ENCODE peak calls at places on chromosome 11, in nine cellular contexts. S is ovary, B is mesendoderm, L is stomach, K is NT2/D1, Y is GM23248, N is neural progenitor cell, M is testis, G is thoracic aorta. V is an unnamed sample. For H3K4me1, the result is how much of the 10 kb centered on the place peaks cover.

GRCh38 chr11:113488931-113489351 is 13.7 kb upstream of the DRD2 start:
- DNase-seq in S (no peak), B (no peak), L (no peak), K (no peak), Y (peak), N (no peak), M (no peak), G (no peak), V (no peak)

GRCh38 chr11:33060271-33060670 is 20.9 kb downstream of the TCP11L1 start:
- DNase-seq in S (no peak), B (no peak), L (no peak), K (no peak), Y (no peak), N (no peak), M (no peak), G (no peak), V (no peak)

GRCh38 chr11:128735935-128736610 is 42.2 kb downstream of the FLI1 start:
- DNase-seq in S (no peak), B (peak), L (no peak), K (no peak), Y (no peak), N (no peak), M (no peak), G (no peak), V (no peak)

GRCh38 chr11:62108017-62108750 is 15.6 kb upstream of the INCENP start:
- DNase-seq in S (no peak), B (peak), L (no peak), K (peak), Y (peak), N (peak), M (peak), G (no peak), V (peak)

GRCh38 chr11:100403817-100404216 is 283.3 kb upstream of the ARHGAP42 start:
- DNase-seq in S (no peak), B (peak), L (no peak), K (peak), Y (no peak), N (peak), M (no peak), G (no peak), V (no peak)

GRCh38 chr11:69642549-69642912 is 1.6 kb downstream of the CCND1 start:
- DNase-seq in S (no peak), B (no peak), L (peak), K (no peak), Y (peak), N (peak), M (no peak), G (no peak), V (peak)

GRCh38 chr11:14184548-14184947 is 174.4 kb downstream of the RRAS2 start:
- DNase-seq in S (no peak), B (peak), L (no peak), K (no peak), Y (peak), N (no peak), M (peak), G (no peak), V (no peak)

GRCh38 chr11:102346748-102347525 is at the start of gene BIRC2:
- DNase-seq in S (peak), B (peak), L (peak), K (peak), Y (peak), N (peak), M (peak), G (peak), V (peak)

GRCh38 chr11:555500-556174 is 4.9 kb downstream of the LMNTD2 start:
- DNase-seq in S (no peak), B (no peak), L (no peak), K (no peak), Y (no peak), N (peak), M (no peak), G (no peak), V (no peak)

GRCh38 chr11:36890280-36890679 is 292.2 kb upstream of the RAG2 start:
- DNase-seq in S (no peak), B (no peak), L (no peak), K (no peak), Y (no peak), N (no peak), M (no peak), G (no peak), V (no peak)

GRCh38 chr11:83033972-83034672 is 37.6 kb downstream of the RAB30 start:
- DNase-seq in S (peak), B (no peak), L (peak), K (no peak), Y (peak), N (peak), M (peak), G (no peak), V (no peak)

GRCh38 chr11:56533054-56533740 is 9.9 kb downstream of the OR5M11 start:
- DNase-seq in S (no peak), B (no peak), L (no peak), K (no peak), Y (no peak), N (no peak), M (no peak), G (no peak), V (no peak)

GRCh38 chr11:114972105-114972504 is 293.8 kb downstream of the NXPE2 start:
- DNase-seq in S (no peak), B (no peak), L (no peak), K (peak), Y (no peak), N (no peak), M (no peak), G (no peak), V (no peak)

GRCh38 chr11:58919561-58919960 is 19.7 kb upstream of the GLYATL1 start:
- DNase-seq in S (no peak), B (no peak), L (no peak), K (no peak), Y (peak), N (no peak), M (no peak), G (no peak), V (no peak)

GRCh38 chr11:69902337-69902736 is 83.1 kb upstream of the FGF3 start:
- DNase-seq in S (no peak), B (no peak), L (no peak), K (no peak), Y (no peak), N (no peak), M (no peak), G (no peak), V (no peak)

GRCh38 chr11:75341583-75341982 is 9.9 kb downstream of the ARRB1 start:
- DNase-seq in S (peak), B (no peak), L (no peak), K (no peak), Y (no peak), N (no peak), M (no peak), G (no peak), V (no peak)

GRCh38 chr11:87970762-87971161 is 204.5 kb downstream of the RAB38 start:
- DNase-seq in S (no peak), B (peak), L (no peak), K (no peak), Y (no peak), N (peak), M (no peak), G (no peak), V (no peak)

GRCh38 chr11:126748097-126748756 is 252.3 kb downstream of the KIRREL3 start:
- DNase-seq in S (no peak), B (no peak), L (no peak), K (no peak), Y (no peak), N (no peak), M (no peak), G (no peak), V (peak)

GRCh38 chr11:134613646-134614045 is 201.6 kb upstream of the B3GAT1 start:
- DNase-seq in S (no peak), B (no peak), L (no peak), K (no peak), Y (no peak), N (no peak), M (no peak), G (no peak), V (no peak)

GRCh38 chr11:297666-298405 is 1.5 kb downstream of the IFITM5 start:
- DNase-seq in S (peak), B (no peak), L (no peak), K (no peak), Y (peak), N (peak), M (peak), G (no peak), V (peak)

GRCh38 chr11:16815047-16815767 is 76.8 kb downstream of the C11orf58 start:
- DNase-seq in S (peak), B (no peak), L (peak), K (no peak), Y (peak), N (no peak), M (peak), G (no peak), V (no peak)

GRCh38 chr11:61960532-61960931 is 6.9 kb downstream of the FTH1 start:
- DNase-seq in S (no peak), B (no peak), L (no peak), K (no peak), Y (no peak), N (no peak), M (peak), G (no peak), V (no peak)

GRCh38 chr11:396511-396947 is 2.5 kb downstream of the PKP3 start:
- DNase-seq in S (no peak), B (peak), L (no peak), K (no peak), Y (peak), N (no peak), M (peak), G (no peak), V (no peak)

GRCh38 chr11:81892770-81893635 is 840.7 kb downstream of the FAM181B start:
- DNase-seq in S (no peak), B (peak), L (no peak), K (no peak), Y (no peak), N (no peak), M (no peak), G (no peak), V (no peak)

DNA sequence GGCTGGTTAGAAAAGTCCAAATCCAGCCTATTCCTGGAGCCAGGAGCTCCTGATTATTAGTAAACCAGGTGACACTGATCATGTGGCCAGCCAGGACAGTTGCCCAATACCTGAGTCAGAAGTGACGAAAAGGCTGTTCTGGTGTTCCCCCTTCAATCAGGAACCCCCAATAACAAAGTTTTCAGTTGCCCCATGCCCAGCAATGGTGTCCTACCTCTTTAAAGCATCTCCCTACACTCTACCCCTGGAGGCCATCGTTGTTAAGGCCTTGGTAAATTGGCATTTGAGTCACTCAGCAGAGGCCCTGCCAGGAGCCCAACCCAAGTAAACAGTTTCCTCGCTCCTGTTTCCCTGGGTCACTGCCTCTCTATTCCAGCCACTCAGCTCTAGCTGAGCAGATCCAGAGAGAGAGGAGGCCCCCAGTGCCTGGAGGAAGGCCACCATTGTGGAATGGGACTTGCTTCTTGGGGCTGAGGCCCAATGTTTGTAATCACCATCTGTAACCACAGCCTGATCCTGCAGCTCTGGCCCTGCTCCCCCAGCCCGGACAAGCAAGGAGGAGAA is 25.0 kb downstream of the ARHGAP1 start:
- DNase-seq in S (no peak), B (peak), L (peak), K (no peak), Y (peak), N (no peak), M (no peak), G (no peak), V (no peak)
- H3K4me1 ChIP-seq in S (under half), B (under half), L (under half), K (under half), Y (under half), N (under half), M (under half), G (under half), V (half or more)

DNA sequence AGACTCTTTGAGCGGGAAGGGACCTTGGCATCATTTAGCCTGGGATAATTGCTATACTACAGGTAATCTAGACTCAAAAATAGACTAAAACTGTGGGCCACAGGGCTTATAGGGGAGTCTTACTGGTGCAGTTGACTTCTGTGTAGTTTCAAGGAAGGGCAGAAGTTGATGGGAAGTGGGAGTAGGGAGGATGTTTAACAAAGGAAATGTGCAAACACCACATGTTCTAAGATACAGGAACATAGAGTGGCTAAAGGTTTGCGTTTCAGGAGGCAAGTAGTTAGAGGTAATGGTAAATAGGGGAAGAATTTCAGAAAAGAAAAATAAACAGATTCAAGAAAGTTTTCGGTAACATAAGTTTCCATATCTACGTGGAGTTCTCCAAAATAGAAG is 14.4 kb upstream of the SORL1 start:
- DNase-seq in S (no peak), B (no peak), L (no peak), K (no peak), Y (no peak), N (no peak), M (no peak), G (no peak), V (no peak)
- H3K4me1 ChIP-seq in S (under half), B (under half), L (under half), K (under half), Y (under half), N (under half), M (under half), G (under half), V (under half)

DNA sequence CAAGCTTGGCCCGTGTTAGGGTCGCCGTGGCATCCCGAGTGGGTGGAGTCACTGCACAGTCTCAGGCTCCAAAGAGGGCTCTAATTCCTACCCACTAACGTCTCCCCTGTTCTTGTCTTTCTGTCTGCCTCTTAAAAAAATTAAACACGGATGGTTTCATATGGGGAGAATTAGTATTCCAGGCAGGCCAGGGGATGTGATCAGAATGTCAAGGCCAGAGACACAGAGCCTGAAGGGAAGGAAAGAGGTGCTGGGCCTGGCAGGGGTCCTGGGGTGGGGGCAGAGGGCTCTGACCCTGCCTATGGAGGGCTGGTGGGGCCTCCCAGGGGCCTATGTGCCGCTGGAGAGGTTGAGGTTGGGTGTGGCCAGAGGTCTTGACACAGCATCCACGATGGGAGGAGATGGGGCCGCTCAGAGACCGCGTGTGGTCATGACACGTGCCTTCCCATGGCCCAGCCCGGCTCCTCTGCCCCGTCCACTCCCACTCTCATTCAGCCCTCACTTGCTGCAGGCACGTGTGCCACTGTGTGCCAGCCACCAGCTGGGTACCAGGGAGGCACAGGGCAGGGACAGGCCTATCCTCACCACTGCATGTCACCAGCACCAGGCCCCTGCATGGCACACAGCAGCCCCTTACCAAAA is 56.5 kb downstream of the FLRT1 start:
- DNase-seq in S (no peak), B (no peak), L (no peak), K (no peak), Y (no peak), N (no peak), M (peak), G (no peak), V (no peak)
- H3K4me1 ChIP-seq in S (under half), B (under half), L (under half), K (half or more), Y (under half), N (half or more), M (under half), G (under half), V (under half)

DNA sequence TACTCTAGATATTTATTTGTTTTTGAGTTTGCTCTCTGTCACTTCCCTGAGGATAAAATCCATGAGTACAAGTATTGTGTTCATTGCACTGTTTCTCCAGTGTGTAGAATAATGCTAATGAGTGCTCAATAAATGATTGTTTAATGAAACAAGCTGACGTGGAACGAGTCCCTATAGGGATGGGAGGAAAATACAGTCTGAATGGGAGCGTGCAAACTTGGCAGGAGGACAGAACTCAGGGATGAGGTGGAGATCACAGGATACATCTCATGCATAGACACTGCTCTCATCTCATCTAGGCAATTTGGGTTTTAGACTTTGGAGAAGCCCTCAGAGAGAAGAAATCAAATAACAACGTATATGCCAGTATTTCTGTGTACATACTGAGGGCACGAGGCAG is 58.4 kb upstream of the ZC3H12C start:
- DNase-seq in S (no peak), B (no peak), L (no peak), K (no peak), Y (no peak), N (no peak), M (no peak), G (no peak), V (no peak)
- H3K4me1 ChIP-seq in S (under half), B (under half), L (under half), K (under half), Y (under half), N (under half), M (under half), G (under half), V (under half)

GRCh38 chr11:73990727-73991126 is 8.1 kb upstream of the UCP2 start:
- DNase-seq in S (no peak), B (no peak), L (no peak), K (no peak), Y (no peak), N (no peak), M (no peak), G (no peak), V (no peak)
- H3K4me1 ChIP-seq in S (under half), B (under half), L (under half), K (under half), Y (under half), N (under half), M (under half), G (under half), V (half or more)